ENCODE peak calls at places on chromosomes 16 and 17, in seven cellular contexts. N is fibroblast of lung, X is A549, H is H9, L is IMR-90, O is HCT116, U is neural progenitor cell. F is an unnamed sample.

GRCh38 chr16:84788968-84789371 is 30.8 kb upstream of the CRISPLD2 start:
- DNase-seq in N (no peak), X (no peak), H (no peak), L (no peak), O (no peak), U (no peak), F (no peak)

GRCh38 chr16:65684230-65684629 is 562.4 kb upstream of the CDH11 start:
- DNase-seq in N (no peak), X (no peak), H (no peak), L (no peak), O (no peak), U (no peak), F (no peak)

GRCh38 chr16:87434146-87434667 is 42.1 kb downstream of the MAP1LC3B start:
- DNase-seq in N (no peak), X (no peak), H (no peak), L (no peak), O (no peak), U (no peak), F (no peak)

GRCh38 chr17:74842599-74843351 is 16.9 kb downstream of the GRIN2C start:
- DNase-seq in N (peak; percentile 51), X (peak; percentile 82), H (peak; percentile 88), L (peak; percentile 46), O (peak; percentile 56), U (peak; percentile 89), F (peak; percentile 88)

GRCh38 chr16:678858-679807 is 1.1 kb upstream of the STUB1 start:
- DNase-seq in N (peak; percentile 45), X (peak; percentile 67), H (peak; percentile 84), L (peak; percentile 30), O (no peak), U (peak; percentile 86), F (no peak)

GRCh38 chr17:80569936-80570335 is 25.3 kb downstream of the RPTOR start:
- DNase-seq in N (no peak), X (no peak), H (no peak), L (no peak), O (no peak), U (no peak), F (no peak)

GRCh38 chr17:78665952-78666920 is 89.0 kb upstream of the DNAH17 start:
- DNase-seq in N (no peak), X (no peak), H (no peak), L (no peak), O (no peak), U (peak; percentile 24), F (no peak)

GRCh38 chr16:1512174-1512573 is 19.0 kb downstream of the TELO2 start:
- DNase-seq in N (no peak), X (no peak), H (no peak), L (no peak), O (no peak), U (no peak), F (no peak)

GRCh38 chr17:19705771-19706770 is 10.3 kb downstream of the SLC47A2 start:
- DNase-seq in N (no peak), X (no peak), H (peak; percentile 37), L (no peak), O (no peak), U (peak; percentile 70), F (peak; percentile 48)

GRCh38 chr17:19939993-19940721 is 37.5 kb downstream of the AKAP10 start:
- DNase-seq in N (peak; percentile 36), X (no peak), H (no peak), L (no peak), O (no peak), U (no peak), F (no peak)

GRCh38 chr16:71255721-71256120 is 25.2 kb upstream of the HYDIN start:
- DNase-seq in N (no peak), X (no peak), H (no peak), L (no peak), O (no peak), U (peak; percentile 11), F (no peak)

GRCh38 chr17:44792276-44792675 is 33.5 kb downstream of the ADAM11 start:
- DNase-seq in N (peak; percentile 73), X (no peak), H (no peak), L (peak; percentile 73), O (no peak), U (no peak), F (no peak)

GRCh38 chr17:14205380-14205779 is 31.3 kb downstream of the CDRT15 start:
- DNase-seq in N (no peak), X (no peak), H (no peak), L (no peak), O (no peak), U (no peak), F (no peak)

GRCh38 chr17:55734128-55734781 is 11.6 kb upstream of the TMEM100 start:
- DNase-seq in N (peak; percentile 65), X (no peak), H (peak; percentile 39), L (peak; percentile 66), O (no peak), U (peak; percentile 49), F (no peak)
- H3K4me2 ChIP-seq in N (peak overlapping the region; percentile 55), X (no peak overlapping the region), H (no peak overlapping the region), L (peak overlapping the region; percentile 10), O (no peak overlapping the region), U (peak overlapping the region; percentile 69), F (peak overlapping the region; percentile 44)

GRCh38 chr16:53910990-53911389 is 207.0 kb downstream of the FTO start:
- DNase-seq in N (no peak), X (no peak), H (no peak), L (no peak), O (no peak), U (no peak), F (no peak)
- H3K4me2 ChIP-seq in N (no peak overlapping the region), X (no peak overlapping the region), H (no peak overlapping the region), L (no peak overlapping the region), O (no peak overlapping the region), U (no peak overlapping the region), F (no peak overlapping the region)

DNA sequence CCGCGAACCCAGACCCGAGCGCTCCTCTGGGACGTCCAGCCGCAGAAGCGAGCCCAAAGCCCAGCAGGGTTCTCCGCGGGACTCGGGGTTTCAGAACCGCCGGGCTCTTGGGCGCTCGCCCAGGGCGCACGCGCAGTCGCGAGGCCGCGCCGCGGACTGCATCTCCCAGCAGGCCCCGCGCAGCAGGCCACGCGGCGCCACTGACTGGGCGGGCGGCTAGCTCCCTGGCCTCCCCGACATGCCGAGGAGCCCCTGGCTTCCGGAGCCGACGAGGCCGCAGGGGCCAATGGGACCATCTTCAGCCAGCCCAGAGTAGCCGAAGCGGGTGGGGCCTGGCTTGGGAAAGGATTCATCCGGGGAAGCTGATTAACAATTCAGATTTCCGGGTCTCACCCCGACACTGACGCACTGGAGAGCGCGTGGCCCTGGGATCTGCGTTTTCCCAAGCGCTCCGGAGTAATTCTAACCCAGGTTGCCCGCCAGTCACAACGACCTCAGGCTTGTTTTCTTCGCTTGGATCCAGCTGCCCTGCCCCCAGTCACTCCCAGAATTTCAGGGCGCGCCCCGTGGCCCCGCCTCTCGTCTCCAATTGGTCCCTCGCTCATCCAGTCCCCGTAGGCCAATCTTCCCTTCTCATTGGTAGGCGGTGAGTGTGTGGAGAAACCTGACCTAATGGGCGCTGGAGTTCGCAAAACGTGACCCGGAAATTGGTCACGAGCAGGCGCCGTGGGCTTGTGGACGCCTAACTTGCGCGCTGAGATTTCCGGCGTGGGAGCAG is at the start of gene ZNF263:
- DNase-seq in N (peak; percentile 98), X (peak; percentile 98), H (peak; percentile 96), L (peak; percentile 98), O (peak; percentile 95), U (peak; percentile 97), F (peak; percentile 90)
- H3K4me2 ChIP-seq in N (peak within 1 kb of the TSS; percentile 100), X (peak within 1 kb of the TSS; percentile 82), H (peak within 1 kb of the TSS; percentile 85), L (peak within 1 kb of the TSS; percentile 94), O (peak within 1 kb of the TSS; percentile 99), U (peak within 1 kb of the TSS; percentile 95), F (peak within 1 kb of the TSS; percentile 99)

GRCh38 chr17:73271078-73271477 is 9.4 kb upstream of the CPSF4L start:
- DNase-seq in N (no peak), X (no peak), H (no peak), L (no peak), O (no peak), U (no peak), F (no peak)
- H3K4me2 ChIP-seq in N (no peak overlapping the region), X (no peak overlapping the region), H (no peak overlapping the region), L (no peak overlapping the region), O (no peak overlapping the region), U (no peak overlapping the region), F (no peak overlapping the region)